ENCODE peak calls at places on chromosomes 2 and 18, in six cellular contexts. B, R, Z, W, O and X are unnamed samples.

GRCh38 chr2:9998916-9999654 is 44.3 kb upstream of the KLF11 start:
- DNase-seq in B (no peak), R (no peak), Z (no peak), W (no peak), O (no peak), X (no peak)

GRCh38 chr18:57440331-57441101 is 5.3 kb downstream of the ONECUT2 start:
- DNase-seq in B (no peak), R (no peak), Z (no peak), W (no peak), O (no peak), X (no peak)

GRCh38 chr2:27072950-27073349 is 1.5 kb upstream of the OST4 start:
- DNase-seq in B (no peak), R (no peak), Z (peak; percentile 32), W (peak; percentile 60), O (peak; percentile 70), X (no peak)

GRCh38 chr2:207224814-207225482 is 59.2 kb upstream of the KLF7 start:
- DNase-seq in B (no peak), R (no peak), Z (no peak), W (no peak), O (no peak), X (no peak)

GRCh38 chr2:102619414-102620319 is at the start of gene SLC9A2:
- DNase-seq in B (no peak), R (no peak), Z (no peak), W (no peak), O (peak; percentile 5), X (no peak)

GRCh38 chr2:192029089-192029488 is 165.6 kb downstream of the TMEFF2 start:
- DNase-seq in B (no peak), R (peak; percentile 29), Z (peak; percentile 16), W (peak; percentile 27), O (peak; percentile 25), X (peak; percentile 30)

GRCh38 chr2:64978514-64979268 is 10.5 kb upstream of the SLC1A4 start:
- DNase-seq in B (peak; percentile 14), R (no peak), Z (peak; percentile 79), W (peak; percentile 35), O (peak; percentile 37), X (no peak)

GRCh38 chr2:1233280-1233679 is 180.0 kb upstream of the TPO start:
- DNase-seq in B (no peak), R (no peak), Z (no peak), W (no peak), O (no peak), X (no peak)

GRCh38 chr2:224401641-224402342 is at the start of gene FAM124B:
- DNase-seq in B (no peak), R (no peak), Z (peak; percentile 98), W (peak; percentile 90), O (peak; percentile 87), X (peak; percentile 42)

GRCh38 chr18:48374423-48375149 is 34.6 kb downstream of the ZBTB7C start:
- DNase-seq in B (no peak), R (no peak), Z (no peak), W (peak; percentile 3), O (peak; percentile 57), X (no peak)

GRCh38 chr2:176574415-176575236 is 305.4 kb downstream of the MTX2 start:
- DNase-seq in B (no peak), R (no peak), Z (no peak), W (no peak), O (no peak), X (peak; percentile 36)

GRCh38 chr2:26187537-26188104 is 14.7 kb downstream of the GAREM2 start:
- DNase-seq in B (no peak), R (no peak), Z (no peak), W (no peak), O (no peak), X (no peak)

GRCh38 chr2:31188141-31188540 is 29.2 kb downstream of the CAPN14 start:
- DNase-seq in B (no peak), R (no peak), Z (no peak), W (no peak), O (no peak), X (no peak)

GRCh38 chr2:59034791-59035190 is 793.7 kb upstream of the FANCL start:
- DNase-seq in B (no peak), R (no peak), Z (peak; percentile 83), W (no peak), O (no peak), X (peak; percentile 4)

GRCh38 chr18:48554610-48555400 is 16.0 kb downstream of the CTIF start:
- DNase-seq in B (no peak), R (no peak), Z (no peak), W (no peak), O (no peak), X (no peak)

GRCh38 chr2:176699098-176699497 is 429.9 kb downstream of the MTX2 start:
- DNase-seq in B (no peak), R (no peak), Z (no peak), W (no peak), O (no peak), X (no peak)

GRCh38 chr2:218223046-218223445 is 6.1 kb downstream of the ARPC2 start:
- DNase-seq in B (no peak), R (no peak), Z (peak; percentile 44), W (peak; percentile 39), O (peak; percentile 18), X (peak; percentile 32)

GRCh38 chr2:11850082-11850481 is 103.7 kb downstream of the LPIN1 start:
- DNase-seq in B (no peak), R (no peak), Z (no peak), W (no peak), O (no peak), X (no peak)

GRCh38 chr2:161370981-161371380 is 45.1 kb upstream of the TBR1 start:
- DNase-seq in B (no peak), R (no peak), Z (no peak), W (no peak), O (no peak), X (no peak)

GRCh38 chr2:194352505-194352904 is 1304.5 kb upstream of the SLC39A10 start:
- DNase-seq in B (no peak), R (no peak), Z (no peak), W (no peak), O (no peak), X (no peak)

GRCh38 chr2:195343942-195344530 is 313.0 kb upstream of the SLC39A10 start:
- DNase-seq in B (no peak), R (no peak), Z (no peak), W (peak; percentile 14), O (no peak), X (no peak)

GRCh38 chr2:19933351-19933981 is 31.7 kb upstream of the TTC32 start:
- DNase-seq in B (peak; percentile 82), R (no peak), Z (peak; percentile 27), W (peak; percentile 88), O (peak; percentile 80), X (no peak)
- H3K4me3 ChIP-seq in B (no peak overlapping the region), R (no peak overlapping the region), Z (no peak overlapping the region), W (no peak overlapping the region), O (no peak overlapping the region), X (no peak overlapping the region)

DNA sequence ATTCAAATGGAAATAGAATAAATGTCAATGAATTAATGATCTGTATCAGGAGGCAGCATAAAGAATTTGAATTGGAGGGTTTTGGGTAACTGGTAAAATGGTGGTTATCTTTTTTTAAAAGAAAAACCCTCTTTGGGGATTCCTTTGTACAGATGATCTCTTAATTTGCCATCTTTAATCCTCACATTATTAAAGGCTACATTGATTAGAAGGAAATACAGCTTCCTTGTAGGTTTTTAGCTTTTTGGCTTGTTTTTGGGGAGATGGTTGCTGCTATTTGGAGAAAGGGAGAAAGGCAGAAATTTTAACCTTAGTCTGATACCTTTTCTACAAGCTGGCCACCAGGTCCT is 600 bp upstream of the MAPRE2 start:
- DNase-seq in B (no peak), R (no peak), Z (no peak), W (no peak), O (no peak), X (no peak)
- H3K4me3 ChIP-seq in B (peak overlapping the region; percentile 94), R (peak overlapping the region; percentile 96), Z (peak overlapping the region; percentile 96), W (peak overlapping the region; percentile 94), O (peak overlapping the region; percentile 65), X (peak overlapping the region; percentile 44)

DNA sequence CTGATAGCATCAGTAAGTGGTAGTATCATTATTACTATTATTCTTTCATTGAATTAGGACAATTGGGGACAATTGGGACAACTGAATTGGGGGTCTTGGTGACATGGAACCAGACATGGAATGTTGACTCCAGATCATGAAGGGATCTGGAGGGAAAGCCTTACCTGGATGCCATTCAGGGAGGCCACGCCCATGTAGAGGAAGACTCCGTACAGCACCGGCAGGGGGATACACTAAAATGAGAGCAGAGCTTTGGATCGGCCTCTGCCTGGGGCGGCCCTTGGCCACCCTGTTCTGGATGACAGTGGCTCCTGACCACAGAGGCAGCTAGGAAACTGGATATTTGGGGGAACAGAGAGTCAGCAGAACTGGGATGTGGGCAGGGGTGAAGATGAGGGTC is 29.2 kb downstream of the MTHFD2 start:
- DNase-seq in B (no peak), R (no peak), Z (no peak), W (no peak), O (no peak), X (no peak)
- H3K4me3 ChIP-seq in B (no peak overlapping the region), R (no peak overlapping the region), Z (no peak overlapping the region), W (no peak overlapping the region), O (no peak overlapping the region), X (no peak overlapping the region)

GRCh38 chr2:232586943-232587342 is 36.5 kb downstream of the EIF4E2 start:
- DNase-seq in B (no peak), R (no peak), Z (no peak), W (no peak), O (no peak), X (no peak)
- H3K4me3 ChIP-seq in B (no peak overlapping the region), R (no peak overlapping the region), Z (no peak overlapping the region), W (no peak overlapping the region), O (no peak overlapping the region), X (no peak overlapping the region)

GRCh38 chr2:219286436-219287115 is 7.4 kb downstream of the DNAJB2 start:
- DNase-seq in B (no peak), R (no peak), Z (no peak), W (no peak), O (no peak), X (no peak)
- H3K4me3 ChIP-seq in B (no peak overlapping the region), R (no peak overlapping the region), Z (peak overlapping the region; percentile 34), W (no peak overlapping the region), O (no peak overlapping the region), X (no peak overlapping the region)

GRCh38 chr2:39434233-39434897 is 2.7 kb downstream of the MAP4K3 start:
- DNase-seq in B (no peak), R (no peak), Z (no peak), W (no peak), O (no peak), X (no peak)
- H3K4me3 ChIP-seq in B (no peak overlapping the region), R (no peak overlapping the region), Z (peak overlapping the region; percentile 94), W (peak overlapping the region; percentile 93), O (peak overlapping the region; percentile 94), X (peak overlapping the region; percentile 92)

DNA sequence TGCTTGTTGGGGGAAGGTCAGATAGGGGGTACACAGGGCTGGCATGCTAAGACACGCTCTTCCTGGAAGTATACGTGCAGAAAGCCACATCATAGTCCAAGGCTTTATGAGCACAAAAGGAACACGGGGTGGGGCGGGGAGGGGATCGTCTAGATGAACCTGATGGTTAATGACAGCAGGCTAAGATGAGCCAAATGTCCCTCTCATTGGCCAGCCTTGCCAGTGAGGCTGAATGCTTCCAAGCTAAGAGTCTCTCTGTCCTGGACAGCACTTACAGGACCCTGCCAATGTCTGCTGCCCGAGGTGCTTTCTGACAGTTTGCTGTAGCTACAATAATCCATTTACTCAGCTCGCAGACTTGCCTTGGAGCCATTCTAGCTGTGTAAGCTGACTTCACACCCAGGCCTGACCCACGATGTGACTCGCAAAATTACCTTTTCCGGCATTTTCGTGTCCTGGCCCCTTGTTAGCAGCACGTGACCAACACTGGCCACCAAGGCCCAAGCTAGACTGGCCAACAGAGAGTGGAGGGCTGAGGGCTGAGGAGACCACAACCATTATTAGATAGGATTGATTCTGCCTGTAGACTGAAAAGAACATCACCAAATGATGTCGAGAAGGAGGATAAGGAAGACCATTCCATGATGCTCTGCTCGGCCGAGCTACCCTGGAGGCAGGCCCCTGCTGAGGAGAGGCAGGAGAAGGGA is 84.2 kb downstream of the MALT1 start:
- DNase-seq in B (no peak), R (no peak), Z (no peak), W (no peak), O (no peak), X (no peak)
- H3K4me3 ChIP-seq in B (no peak overlapping the region), R (no peak overlapping the region), Z (no peak overlapping the region), W (no peak overlapping the region), O (no peak overlapping the region), X (no peak overlapping the region)